ENCODE peak calls at places on chromosome 4, in eight cellular contexts. R is B cell, I is fibroblast of pulmonary artery, J is right atrium auricular region, T is GM10248, D is tibial nerve, L is IMR-90, N is HCT116. F is an unnamed sample.
A peak's percentile ranks its signal among the peaks of the same experiment; 100 is the strongest.

GRCh38 chr4:160537681-160538080 is 1434.8 kb downstream of the RAPGEF2 start:
- DNase-seq in R (no peak), I (no peak), J (no peak), T (no peak), D (no peak), L (no peak), N (no peak), F (no peak)

GRCh38 chr4:140099993-140100392 is 54.0 kb downstream of the MAML3 start:
- DNase-seq in R (no peak), I (no peak), J (peak; percentile 68), T (no peak), D (peak; percentile 40), L (peak; percentile 28), N (no peak), F (peak; percentile 83)

GRCh38 chr4:47074836-47075235 is 43.5 kb downstream of the GABRB1 start:
- DNase-seq in R (no peak), I (no peak), J (no peak), T (no peak), D (no peak), L (peak; percentile 14), N (no peak), F (peak; percentile 49)

GRCh38 chr4:128582319-128582948 is 227.1 kb upstream of the JADE1 start:
- DNase-seq in R (no peak), I (peak; percentile 32), J (no peak), T (no peak), D (no peak), L (peak; percentile 24), N (no peak), F (no peak)

GRCh38 chr4:169208090-169208455 is 62.7 kb downstream of the SH3RF1 start:
- DNase-seq in R (no peak), I (no peak), J (no peak), T (no peak), D (no peak), L (no peak), N (no peak), F (no peak)

GRCh38 chr4:45910511-45910910 is 213.3 kb downstream of the GABRG1 start:
- DNase-seq in R (no peak), I (no peak), J (no peak), T (no peak), D (no peak), L (no peak), N (no peak), F (peak; percentile 24)

GRCh38 chr4:122104184-122104583 is 47.9 kb upstream of the BLTP1 start:
- DNase-seq in R (no peak), I (no peak), J (no peak), T (no peak), D (no peak), L (peak; percentile 35), N (no peak), F (no peak)

GRCh38 chr4:148441624-148441985 is 609 bp downstream of the NR3C2 start:
- DNase-seq in R (no peak), I (no peak), J (no peak), T (no peak), D (no peak), L (no peak), N (no peak), F (no peak)

GRCh38 chr4:159941076-159941475 is 838.2 kb downstream of the RAPGEF2 start:
- DNase-seq in R (no peak), I (no peak), J (no peak), T (no peak), D (no peak), L (no peak), N (no peak), F (no peak)

GRCh38 chr4:136935305-136935704 is 597.0 kb downstream of the PCDH18 start:
- DNase-seq in R (no peak), I (no peak), J (no peak), T (no peak), D (no peak), L (no peak), N (no peak), F (no peak)

GRCh38 chr4:166012129-166013078 is 139.4 kb downstream of the TLL1 start:
- DNase-seq in R (no peak), I (peak; percentile 31), J (no peak), T (no peak), D (no peak), L (no peak), N (no peak), F (peak; percentile 39)

GRCh38 chr4:158946825-158947224 is 156.1 kb upstream of the RAPGEF2 start:
- DNase-seq in R (no peak), I (no peak), J (no peak), T (no peak), D (no peak), L (no peak), N (no peak), F (no peak)

GRCh38 chr4:156638925-156639605 is 332.5 kb downstream of the PDGFC start:
- DNase-seq in R (no peak), I (peak; percentile 77), J (no peak), T (no peak), D (no peak), L (peak; percentile 69), N (no peak), F (peak; percentile 51)

GRCh38 chr4:38106301-38106700 is 146.1 kb downstream of the PTTG2 start:
- DNase-seq in R (no peak), I (peak; percentile 87), J (no peak), T (no peak), D (no peak), L (peak; percentile 68), N (no peak), F (no peak)

GRCh38 chr4:72312032-72312650 is 256.9 kb downstream of the ADAMTS3 start:
- DNase-seq in R (no peak), I (peak; percentile 96), J (peak; percentile 84), T (no peak), D (peak; percentile 72), L (peak; percentile 89), N (no peak), F (peak; percentile 45)

GRCh38 chr4:139587452-139587851 is 31.4 kb upstream of the SETD7 start:
- DNase-seq in R (no peak), I (peak; percentile 52), J (no peak), T (no peak), D (no peak), L (no peak), N (no peak), F (no peak)

GRCh38 chr4:6907658-6908191 is 1.9 kb upstream of the TBC1D14 start:
- DNase-seq in R (peak; percentile 30), I (peak; percentile 44), J (no peak), T (no peak), D (no peak), L (no peak), N (peak; percentile 21), F (no peak)

GRCh38 chr4:157824006-157824405 is 348.8 kb downstream of the GASK1B start:
- DNase-seq in R (no peak), I (no peak), J (no peak), T (no peak), D (no peak), L (no peak), N (no peak), F (no peak)

GRCh38 chr4:110287130-110287529 is 88.7 kb upstream of the ELOVL6 start:
- DNase-seq in R (no peak), I (peak; percentile 69), J (no peak), T (peak; percentile 79), D (no peak), L (peak; percentile 81), N (peak; percentile 44), F (peak; percentile 63)

GRCh38 chr4:25423548-25423947 is 46.5 kb downstream of the ANAPC4 start:
- DNase-seq in R (no peak), I (no peak), J (no peak), T (no peak), D (no peak), L (no peak), N (no peak), F (no peak)

GRCh38 chr4:8771258-8771590 is 100.4 kb downstream of the HMX1 start:
- DNase-seq in R (no peak), I (no peak), J (no peak), T (no peak), D (no peak), L (no peak), N (no peak), F (no peak)

GRCh38 chr4:163556650-163557391 is 62.3 kb downstream of the TMA16 start:
- DNase-seq in R (no peak), I (no peak), J (no peak), T (no peak), D (no peak), L (no peak), N (no peak), F (no peak)

GRCh38 chr4:1991596-1992434 is 17.0 kb downstream of the NELFA start:
- DNase-seq in R (no peak), I (no peak), J (no peak), T (no peak), D (no peak), L (no peak), N (no peak), F (no peak)

GRCh38 chr4:170591076-170591475 is 501.3 kb upstream of the AADAT start:
- DNase-seq in R (no peak), I (no peak), J (no peak), T (no peak), D (no peak), L (peak; percentile 0), N (no peak), F (no peak)

DNA sequence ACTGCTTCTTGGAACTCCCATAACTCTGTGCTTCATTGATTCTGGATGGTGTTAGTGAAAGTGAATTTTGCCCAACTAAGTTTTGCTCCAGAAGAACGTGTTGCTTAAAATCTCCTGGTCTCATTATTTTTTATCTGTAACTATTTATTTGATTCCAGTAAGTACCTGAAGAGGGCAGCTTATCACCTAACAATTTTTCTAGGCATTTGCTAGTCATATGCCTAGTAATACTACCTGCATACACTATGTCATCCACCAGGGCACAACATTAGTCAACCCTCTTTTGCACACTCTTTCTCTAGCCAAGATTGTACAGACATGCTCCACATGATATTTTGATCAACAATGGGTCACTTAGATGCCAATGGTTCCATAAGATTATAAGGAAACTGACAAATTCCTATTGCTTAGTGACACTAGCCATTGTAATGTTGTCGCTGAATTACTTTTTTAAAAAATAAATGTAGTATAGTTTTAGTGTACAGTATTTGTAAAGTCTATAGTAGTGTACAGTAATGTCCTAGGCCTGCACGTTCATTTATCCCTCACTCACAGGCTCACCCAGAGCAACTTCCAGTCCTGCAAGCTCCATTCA is 499.9 kb upstream of the AADAT start:
- DNase-seq in R (no peak), I (peak; percentile 22), J (no peak), T (peak; percentile 17), D (no peak), L (no peak), N (peak; percentile 51), F (peak; percentile 19)
- TF ChIP-seq CTCF in R (no peak), I (no peak), J (no peak), T (peak; percentile 18), D (no peak), L (no peak), N (peak; percentile 86), F (no peak)

GRCh38 chr4:80492761-80493160 is 157.2 kb downstream of the CFAP299 start:
- DNase-seq in R (peak; percentile 11), I (no peak), J (no peak), T (no peak), D (no peak), L (no peak), N (no peak), F (no peak)
- TF ChIP-seq CTCF in R (no peak), I (no peak), J (no peak), T (no peak), D (no peak), L (no peak), N (no peak), F (no peak)

GRCh38 chr4:16642897-16643296 is 255.5 kb downstream of the LDB2 start:
- DNase-seq in R (no peak), I (no peak), J (no peak), T (no peak), D (no peak), L (no peak), N (no peak), F (peak; percentile 53)
- TF ChIP-seq CTCF in R (no peak), I (peak; percentile 5), J (no peak), T (no peak), D (no peak), L (peak; percentile 26), N (no peak), F (peak; percentile 56)

GRCh38 chr4:94126669-94127068 is 81.0 kb upstream of the SMARCAD1 start:
- DNase-seq in R (no peak), I (no peak), J (no peak), T (no peak), D (no peak), L (no peak), N (peak; percentile 15), F (no peak)
- TF ChIP-seq CTCF in R (no peak), I (peak; percentile 21), J (peak; percentile 21), T (no peak), D (peak; percentile 12), L (no peak), N (peak; percentile 33), F (peak; percentile 42)

F was measured in A673.